ENCODE peak calls at places on chromosomes 6 and 20, in six cellular contexts. M is astrocyte of the spinal cord, K is SW 1271, I is T47D, X is foreskin fibroblast, Q is GM12864. N is an unnamed sample.

GRCh38 chr6:48140221-48140620 is 29.2 kb upstream of the PTCHD4 start:
- DNase-seq in M (no peak), K (no peak), I (no peak), X (peak; percentile 34), Q (no peak), N (no peak)

GRCh38 chr6:135546206-135546605 is 48.7 kb upstream of the AHI1 start:
- DNase-seq in M (no peak), K (no peak), I (no peak), X (no peak), Q (no peak), N (no peak)

GRCh38 chr20:57573893-57574292 is 13.0 kb downstream of the PCK1 start:
- DNase-seq in M (no peak), K (no peak), I (no peak), X (no peak), Q (no peak), N (peak; percentile 39)

GRCh38 chr6:148967128-148967527 is 220.3 kb downstream of the UST start:
- DNase-seq in M (no peak), K (no peak), I (no peak), X (no peak), Q (no peak), N (no peak)

GRCh38 chr20:44153636-44154043 is 33.3 kb downstream of the JPH2 start:
- DNase-seq in M (peak; percentile 18), K (no peak), I (no peak), X (no peak), Q (no peak), N (no peak)

GRCh38 chr6:138291036-138291848 is 73.0 kb upstream of the PBOV1 start:
- DNase-seq in M (no peak), K (no peak), I (no peak), X (no peak), Q (no peak), N (no peak)

GRCh38 chr6:109453156-109453555 is 2.4 kb downstream of the MICAL1 start:
- DNase-seq in M (no peak), K (no peak), I (no peak), X (no peak), Q (no peak), N (no peak)

GRCh38 chr6:170027111-170028043 is 263.5 kb downstream of the DLL1 start:
- DNase-seq in M (no peak), K (no peak), I (no peak), X (no peak), Q (no peak), N (peak; percentile 23)

GRCh38 chr6:28558629-28559028 is 32.9 kb downstream of the GPX5 start:
- DNase-seq in M (no peak), K (no peak), I (no peak), X (no peak), Q (no peak), N (no peak)

GRCh38 chr6:77150736-77151135 is 312.6 kb downstream of the HTR1B start:
- DNase-seq in M (no peak), K (no peak), I (no peak), X (no peak), Q (no peak), N (no peak)

GRCh38 chr20:59662856-59663512 is 58.6 kb downstream of the PHACTR3 start:
- DNase-seq in M (no peak), K (no peak), I (no peak), X (no peak), Q (no peak), N (no peak)

GRCh38 chr6:11798096-11798495 is 19.5 kb upstream of the ADTRP start:
- DNase-seq in M (no peak), K (no peak), I (no peak), X (peak; percentile 83), Q (no peak), N (no peak)

GRCh38 chr6:42434237-42434636 is 17.5 kb downstream of the TRERF1 start:
- DNase-seq in M (no peak), K (no peak), I (no peak), X (no peak), Q (no peak), N (no peak)

GRCh38 chr6:46849361-46849690 is 56.1 kb downstream of the MEP1A start:
- DNase-seq in M (peak; percentile 23), K (no peak), I (no peak), X (no peak), Q (no peak), N (no peak)

GRCh38 chr6:107123501-107123900 is 8.2 kb upstream of the BEND3 start:
- DNase-seq in M (no peak), K (no peak), I (no peak), X (no peak), Q (no peak), N (no peak)

GRCh38 chr6:65155083-65155482 is 551.9 kb downstream of the EYS start:
- DNase-seq in M (no peak), K (no peak), I (no peak), X (no peak), Q (no peak), N (no peak)

GRCh38 chr20:13338999-13339411 is 117.9 kb downstream of the ISM1 start:
- DNase-seq in M (no peak), K (no peak), I (no peak), X (peak; percentile 37), Q (no peak), N (no peak)

GRCh38 chr20:63627129-63627699 is 313 bp upstream of the GMEB2 start:
- DNase-seq in M (peak; percentile 95), K (peak; percentile 72), I (peak; percentile 98), X (peak; percentile 98), Q (no peak), N (peak; percentile 93)

GRCh38 chr6:23174781-23175361 is 605.5 kb downstream of the HDGFL1 start:
- DNase-seq in M (peak; percentile 96), K (peak; percentile 32), I (no peak), X (peak; percentile 95), Q (no peak), N (no peak)

GRCh38 chr6:157227202-157228166 is 95.8 kb downstream of the TMEM242 start:
- DNase-seq in M (no peak), K (no peak), I (no peak), X (no peak), Q (no peak), N (no peak)

GRCh38 chr20:16708590-16708989 is 21.2 kb upstream of the SNRPB2 start:
- DNase-seq in M (no peak), K (no peak), I (no peak), X (no peak), Q (no peak), N (no peak)

GRCh38 chr20:33732166-33732970 is 572 bp downstream of the ZNF341 start:
- DNase-seq in M (peak; percentile 78), K (peak; percentile 97), I (no peak), X (peak; percentile 91), Q (peak; percentile 72), N (peak; percentile 89)

GRCh38 chr20:60210779-60211617 is 252.8 kb downstream of the CDH26 start:
- DNase-seq in M (peak; percentile 63), K (no peak), I (peak; percentile 55), X (peak; percentile 87), Q (no peak), N (peak; percentile 88)

GRCh38 chr6:150152891-150153876 is 10.3 kb downstream of the PPP1R14C start:
- DNase-seq in M (no peak), K (no peak), I (no peak), X (no peak), Q (no peak), N (no peak)

GRCh38 chr6:130906736-130907381 is 79.7 kb downstream of the SMLR1 start:
- DNase-seq in M (peak; percentile 73), K (no peak), I (no peak), X (peak; percentile 75), Q (no peak), N (no peak)

GRCh38 chr6:20892365-20892764 is 358.1 kb downstream of the CDKAL1 start:
- DNase-seq in M (no peak), K (no peak), I (no peak), X (no peak), Q (no peak), N (no peak)

GRCh38 chr20:19079536-19080299 is 132.7 kb upstream of the SLC24A3 start:
- DNase-seq in M (no peak), K (no peak), I (no peak), X (no peak), Q (no peak), N (no peak)

GRCh38 chr6:37913210-37913609 is 93.7 kb downstream of the ZFAND3 start:
- DNase-seq in M (no peak), K (no peak), I (no peak), X (peak; percentile 37), Q (no peak), N (no peak)

GRCh38 chr6:110566346-110567125 is 90.1 kb upstream of the SLC22A16 start:
- DNase-seq in M (no peak), K (no peak), I (no peak), X (no peak), Q (no peak), N (no peak)

GRCh38 chr6:35948725-35949124 is 27.8 kb upstream of the SRPK1 start:
- DNase-seq in M (peak; percentile 11), K (no peak), I (no peak), X (peak; percentile 49), Q (no peak), N (peak; percentile 29)

N was measured in glutamatergic neuron.